ENCODE peak calls at places on chromosomes 6 and 20, in six cellular contexts. U, T, B, M, R and Q are unnamed samples.

GRCh38 chr6:43931201-43931600 is 161.2 kb downstream of the VEGFA start:
- DNase-seq in U (no peak), T (peak; percentile 1), B (no peak), M (no peak), R (no peak), Q (no peak)

GRCh38 chr6:74277749-74278148 is 581.7 kb downstream of the CD109 start:
- DNase-seq in U (no peak), T (no peak), B (no peak), M (no peak), R (no peak), Q (peak; percentile 39)

GRCh38 chr6:40936810-40937209 is 102.2 kb downstream of the UNC5CL start:
- DNase-seq in U (no peak), T (no peak), B (no peak), M (no peak), R (no peak), Q (no peak)

GRCh38 chr6:36479256-36479655 is 36.5 kb downstream of the KCTD20 start:
- DNase-seq in U (no peak), T (no peak), B (no peak), M (no peak), R (no peak), Q (no peak)

GRCh38 chr6:148905901-148906300 is 159.1 kb downstream of the UST start:
- DNase-seq in U (no peak), T (no peak), B (no peak), M (no peak), R (no peak), Q (no peak)

GRCh38 chr20:25389858-25390537 is 637 bp downstream of the ABHD12 start:
- DNase-seq in U (peak; percentile 30), T (peak; percentile 64), B (peak; percentile 49), M (peak; percentile 40), R (peak; percentile 72), Q (peak; percentile 63)

GRCh38 chr6:684831-685636 is 7.9 kb downstream of the EXOC2 start:
- DNase-seq in U (peak; percentile 86), T (no peak), B (no peak), M (no peak), R (no peak), Q (no peak)

GRCh38 chr6:40714576-40715500 is 127.7 kb upstream of the LRFN2 start:
- DNase-seq in U (no peak), T (no peak), B (no peak), M (no peak), R (no peak), Q (no peak)

GRCh38 chr6:17224056-17224455 is 57.1 kb upstream of the RBM24 start:
- DNase-seq in U (no peak), T (no peak), B (no peak), M (no peak), R (no peak), Q (no peak)
- TF ChIP-seq CTCF in U (no peak), T (no peak), B (no peak), M (no peak), R (no peak), Q (no peak)

GRCh38 chr20:44720617-44720993 is 5.4 kb downstream of the CCN5 start:
- DNase-seq in U (no peak), T (no peak), B (no peak), M (no peak), R (no peak), Q (no peak)

GRCh38 chr20:44719841-44720240 is 4.7 kb downstream of the CCN5 start:
- DNase-seq in U (no peak), T (no peak), B (no peak), M (no peak), R (no peak), Q (no peak)

GRCh38 chr20:44715495-44716308 is 533 bp downstream of the CCN5 start:
- DNase-seq in U (no peak), T (peak; percentile 32), B (no peak), M (no peak), R (no peak), Q (no peak)

GRCh38 chr20:44716309-44717106 is 1.3 kb downstream of the CCN5 start:
- DNase-seq in U (no peak), T (peak; percentile 34), B (no peak), M (no peak), R (no peak), Q (no peak)

GRCh38 chr20:44717986-44718385 is 2.8 kb downstream of the CCN5 start:
- DNase-seq in U (no peak), T (no peak), B (no peak), M (no peak), R (peak; percentile 30), Q (no peak)
- TF ChIP-seq CTCF in U (peak; percentile 26), T (no peak), B (peak; percentile 14), M (no peak), R (no peak), Q (peak; percentile 47)

GRCh38 chr6:111566222-111566717 is 39.4 kb downstream of the TRAF3IP2 start:
- DNase-seq in U (no peak), T (no peak), B (no peak), M (no peak), R (no peak), Q (no peak)
- TF ChIP-seq CTCF in U (no peak), T (no peak), B (no peak), M (no peak), R (no peak), Q (no peak)

DNA sequence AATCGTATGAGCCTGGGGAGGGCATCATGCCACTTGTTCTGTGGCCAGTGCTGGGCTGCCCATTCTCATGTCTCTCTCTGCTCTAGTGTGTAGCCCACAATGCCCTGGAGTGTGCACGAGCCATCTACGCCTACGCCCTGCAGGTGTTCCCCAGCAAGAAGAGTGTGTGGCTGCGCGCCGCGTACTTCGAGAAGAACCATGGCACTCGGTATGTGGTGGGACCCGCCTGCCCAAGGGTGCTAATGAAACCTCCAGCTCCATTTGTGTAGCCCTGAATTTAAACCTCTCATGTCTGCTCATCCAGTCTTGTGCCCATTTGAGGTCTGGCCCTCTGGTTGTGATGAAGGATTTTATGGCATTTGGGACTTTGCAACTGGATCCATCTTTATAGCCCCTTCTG is 13.3 kb upstream of the C20orf204 start:
- DNase-seq in U (no peak), T (no peak), B (no peak), M (no peak), R (no peak), Q (no peak)
- TF ChIP-seq CTCF in U (no peak), T (no peak), B (no peak), M (no peak), R (no peak), Q (no peak)

GRCh38 chr20:10806539-10806938 is 132.7 kb upstream of the JAG1 start:
- DNase-seq in U (no peak), T (no peak), B (no peak), M (no peak), R (no peak), Q (no peak)
- TF ChIP-seq CTCF in U (no peak), T (no peak), B (no peak), M (no peak), R (no peak), Q (no peak)